ENCODE peak calls at places on chromosomes 3 and 15, in eight cellular contexts. One of them, this sample, is unnamed.

GRCh38 chr15:58438956-58439355 is 7.2 kb downstream of the LIPC start:
- DNase-seq in NB4: peak; percentile 85
- DNase-seq in A549: peak; percentile 75
- DNase-seq in breast epithelium: no peak
- DNase-seq in ovary: no peak
- DNase-seq in lower leg skin: peak; percentile 84
- DNase-seq in GM12891: no peak
- DNase-seq in suprapubic skin: peak; percentile 54
- DNase-seq in this sample: no peak

GRCh38 chr3:102189564-102190339 is 245.1 kb upstream of the ZPLD1 start:
- DNase-seq in NB4: no peak
- DNase-seq in A549: no peak
- DNase-seq in breast epithelium: no peak
- DNase-seq in ovary: no peak
- DNase-seq in lower leg skin: no peak
- DNase-seq in GM12891: no peak
- DNase-seq in suprapubic skin: no peak
- DNase-seq in this sample: no peak

GRCh38 chr15:66646308-66646707 is 55.7 kb upstream of the SMAD6 start:
- DNase-seq in NB4: peak; percentile 40
- DNase-seq in A549: no peak
- DNase-seq in breast epithelium: no peak
- DNase-seq in ovary: no peak
- DNase-seq in lower leg skin: no peak
- DNase-seq in GM12891: no peak
- DNase-seq in suprapubic skin: no peak
- DNase-seq in this sample: no peak

GRCh38 chr3:14137004-14137403 is 12.2 kb downstream of the TMEM43 start:
- DNase-seq in NB4: no peak
- DNase-seq in A549: no peak
- DNase-seq in breast epithelium: no peak
- DNase-seq in ovary: no peak
- DNase-seq in lower leg skin: no peak
- DNase-seq in GM12891: no peak
- DNase-seq in suprapubic skin: no peak
- DNase-seq in this sample: no peak

GRCh38 chr15:70276401-70276800 is 178.7 kb upstream of the TLE3 start:
- DNase-seq in NB4: no peak
- DNase-seq in A549: no peak
- DNase-seq in breast epithelium: no peak
- DNase-seq in ovary: no peak
- DNase-seq in lower leg skin: no peak
- DNase-seq in GM12891: no peak
- DNase-seq in suprapubic skin: no peak
- DNase-seq in this sample: no peak

GRCh38 chr3:142784228-142784627 is 60.4 kb downstream of the TRPC1 start:
- DNase-seq in NB4: no peak
- DNase-seq in A549: no peak
- DNase-seq in breast epithelium: no peak
- DNase-seq in ovary: no peak
- DNase-seq in lower leg skin: no peak
- DNase-seq in GM12891: no peak
- DNase-seq in suprapubic skin: no peak
- DNase-seq in this sample: no peak

GRCh38 chr3:12798559-12799179 is 2.2 kb downstream of the CAND2 start:
- DNase-seq in NB4: no peak
- DNase-seq in A549: no peak
- DNase-seq in breast epithelium: no peak
- DNase-seq in ovary: peak; percentile 30
- DNase-seq in lower leg skin: no peak
- DNase-seq in GM12891: no peak
- DNase-seq in suprapubic skin: no peak
- DNase-seq in this sample: no peak

GRCh38 chr3:197858133-197858532 is 67.1 kb downstream of the LRCH3 start:
- DNase-seq in NB4: no peak
- DNase-seq in A549: no peak
- DNase-seq in breast epithelium: no peak
- DNase-seq in ovary: no peak
- DNase-seq in lower leg skin: no peak
- DNase-seq in GM12891: no peak
- DNase-seq in suprapubic skin: no peak
- DNase-seq in this sample: no peak

GRCh38 chr3:130463221-130463620 is 53.8 kb upstream of the COL6A6 start:
- DNase-seq in NB4: no peak
- DNase-seq in A549: no peak
- DNase-seq in breast epithelium: no peak
- DNase-seq in ovary: no peak
- DNase-seq in lower leg skin: no peak
- DNase-seq in GM12891: no peak
- DNase-seq in suprapubic skin: no peak
- DNase-seq in this sample: no peak

GRCh38 chr15:42385206-42385979 is 26.1 kb downstream of the CAPN3 start:
- DNase-seq in NB4: peak; percentile 76
- DNase-seq in A549: peak; percentile 41
- DNase-seq in breast epithelium: no peak
- DNase-seq in ovary: no peak
- DNase-seq in lower leg skin: peak; percentile 52
- DNase-seq in GM12891: no peak
- DNase-seq in suprapubic skin: peak; percentile 25
- DNase-seq in this sample: no peak

GRCh38 chr15:58501636-58502178 is 69.9 kb downstream of the LIPC start:
- DNase-seq in NB4: no peak
- DNase-seq in A549: no peak
- DNase-seq in breast epithelium: no peak
- DNase-seq in ovary: no peak
- DNase-seq in lower leg skin: no peak
- DNase-seq in GM12891: no peak
- DNase-seq in suprapubic skin: no peak
- DNase-seq in this sample: no peak

GRCh38 chr3:55782806-55783205 is 295.7 kb upstream of the WNT5A start:
- DNase-seq in NB4: no peak
- DNase-seq in A549: no peak
- DNase-seq in breast epithelium: no peak
- DNase-seq in ovary: no peak
- DNase-seq in lower leg skin: no peak
- DNase-seq in GM12891: no peak
- DNase-seq in suprapubic skin: no peak
- DNase-seq in this sample: no peak

GRCh38 chr3:10816019-10816862 is at the start of gene SLC6A11:
- DNase-seq in NB4: no peak
- DNase-seq in A549: no peak
- DNase-seq in breast epithelium: no peak
- DNase-seq in ovary: no peak
- DNase-seq in lower leg skin: peak; percentile 54
- DNase-seq in GM12891: no peak
- DNase-seq in suprapubic skin: no peak
- DNase-seq in this sample: no peak

GRCh38 chr15:63544253-63545026 is 40.0 kb downstream of the USP3 start:
- DNase-seq in NB4: peak; percentile 83
- DNase-seq in A549: no peak
- DNase-seq in breast epithelium: no peak
- DNase-seq in ovary: no peak
- DNase-seq in lower leg skin: no peak
- DNase-seq in GM12891: no peak
- DNase-seq in suprapubic skin: no peak
- DNase-seq in this sample: no peak

GRCh38 chr3:146189519-146190173 is 28.7 kb upstream of the PLOD2 start:
- DNase-seq in NB4: peak; percentile 40
- DNase-seq in A549: peak; percentile 42
- DNase-seq in breast epithelium: no peak
- DNase-seq in ovary: no peak
- DNase-seq in lower leg skin: no peak
- DNase-seq in GM12891: peak; percentile 12
- DNase-seq in suprapubic skin: no peak
- DNase-seq in this sample: peak; percentile 7

GRCh38 chr3:121411554-121411953 is 134.2 kb downstream of the POLQ start:
- DNase-seq in NB4: no peak
- DNase-seq in A549: no peak
- DNase-seq in breast epithelium: no peak
- DNase-seq in ovary: no peak
- DNase-seq in lower leg skin: no peak
- DNase-seq in GM12891: no peak
- DNase-seq in suprapubic skin: no peak
- DNase-seq in this sample: no peak

GRCh38 chr3:131174752-131175151 is 148.1 kb downstream of the NEK11 start:
- DNase-seq in NB4: peak; percentile 77
- DNase-seq in A549: no peak
- DNase-seq in breast epithelium: no peak
- DNase-seq in ovary: no peak
- DNase-seq in lower leg skin: no peak
- DNase-seq in GM12891: peak; percentile 10
- DNase-seq in suprapubic skin: no peak
- DNase-seq in this sample: no peak

GRCh38 chr3:143170676-143171075 is 51.1 kb downstream of the CHST2 start:
- DNase-seq in NB4: peak; percentile 44
- DNase-seq in A549: no peak
- DNase-seq in breast epithelium: no peak
- DNase-seq in ovary: no peak
- DNase-seq in lower leg skin: no peak
- DNase-seq in GM12891: no peak
- DNase-seq in suprapubic skin: no peak
- DNase-seq in this sample: no peak

GRCh38 chr15:82048809-82049208 is 3.0 kb upstream of the MEX3B start:
- DNase-seq in NB4: no peak
- DNase-seq in A549: no peak
- DNase-seq in breast epithelium: no peak
- DNase-seq in ovary: no peak
- DNase-seq in lower leg skin: peak; percentile 46
- DNase-seq in GM12891: no peak
- DNase-seq in suprapubic skin: no peak
- DNase-seq in this sample: no peak
- TF ChIP-seq POLR2A in NB4: no peak
- TF ChIP-seq POLR2A in A549: no peak
- TF ChIP-seq POLR2A in breast epithelium: no peak
- TF ChIP-seq POLR2A in ovary: no peak
- TF ChIP-seq POLR2A in lower leg skin: no peak
- TF ChIP-seq POLR2A in GM12891: no peak
- TF ChIP-seq POLR2A in suprapubic skin: no peak
- TF ChIP-seq POLR2A in this sample: no peak

DNA sequence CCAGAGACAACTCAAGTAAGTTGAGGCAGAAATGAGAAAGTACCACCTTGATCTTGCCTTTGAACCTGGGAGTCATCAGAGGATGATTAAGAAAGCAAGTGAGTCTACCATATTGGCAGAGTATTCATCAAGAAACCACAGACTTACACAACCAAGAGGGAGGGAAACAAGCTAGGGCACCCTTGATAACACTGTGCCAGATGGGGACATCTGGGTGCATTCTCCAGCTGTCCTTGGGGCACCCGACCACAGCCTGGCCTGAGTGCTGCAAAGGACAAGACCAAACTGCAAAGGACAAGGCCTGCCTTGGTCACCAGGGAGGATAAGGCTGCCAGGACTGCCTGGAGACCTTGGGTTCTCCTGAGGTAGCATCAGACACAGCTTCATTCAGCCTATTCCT is 553.6 kb downstream of the EPHB1 start:
- DNase-seq in NB4: peak; percentile 16
- DNase-seq in A549: no peak
- DNase-seq in breast epithelium: no peak
- DNase-seq in ovary: no peak
- DNase-seq in lower leg skin: no peak
- DNase-seq in GM12891: no peak
- DNase-seq in suprapubic skin: no peak
- DNase-seq in this sample: no peak
- TF ChIP-seq POLR2A in NB4: no peak
- TF ChIP-seq POLR2A in A549: no peak
- TF ChIP-seq POLR2A in breast epithelium: no peak
- TF ChIP-seq POLR2A in ovary: no peak
- TF ChIP-seq POLR2A in lower leg skin: no peak
- TF ChIP-seq POLR2A in GM12891: no peak
- TF ChIP-seq POLR2A in suprapubic skin: no peak
- TF ChIP-seq POLR2A in this sample: no peak

GRCh38 chr3:111732248-111732879 is 126.7 kb upstream of the PHLDB2 start:
- DNase-seq in NB4: no peak
- DNase-seq in A549: no peak
- DNase-seq in breast epithelium: no peak
- DNase-seq in ovary: no peak
- DNase-seq in lower leg skin: no peak
- DNase-seq in GM12891: no peak
- DNase-seq in suprapubic skin: no peak
- DNase-seq in this sample: no peak

GRCh38 chr3:111734652-111735051 is 124.4 kb upstream of the PHLDB2 start:
- DNase-seq in NB4: no peak
- DNase-seq in A549: no peak
- DNase-seq in breast epithelium: no peak
- DNase-seq in ovary: no peak
- DNase-seq in lower leg skin: no peak
- DNase-seq in GM12891: no peak
- DNase-seq in suprapubic skin: no peak
- DNase-seq in this sample: no peak

GRCh38 chr3:111733856-111734255 is 125.2 kb upstream of the PHLDB2 start:
- DNase-seq in NB4: no peak
- DNase-seq in A549: no peak
- DNase-seq in breast epithelium: no peak
- DNase-seq in ovary: no peak
- DNase-seq in lower leg skin: no peak
- DNase-seq in GM12891: no peak
- DNase-seq in suprapubic skin: no peak
- DNase-seq in this sample: no peak

GRCh38 chr3:111735271-111735758 is 123.8 kb upstream of the PHLDB2 start:
- DNase-seq in NB4: no peak
- DNase-seq in A549: peak; percentile 40
- DNase-seq in breast epithelium: no peak
- DNase-seq in ovary: no peak
- DNase-seq in lower leg skin: no peak
- DNase-seq in GM12891: no peak
- DNase-seq in suprapubic skin: no peak
- DNase-seq in this sample: no peak

GRCh38 chr3:111733154-111733553 is 125.9 kb upstream of the PHLDB2 start:
- DNase-seq in NB4: no peak
- DNase-seq in A549: no peak
- DNase-seq in breast epithelium: no peak
- DNase-seq in ovary: no peak
- DNase-seq in lower leg skin: no peak
- DNase-seq in GM12891: no peak
- DNase-seq in suprapubic skin: no peak
- DNase-seq in this sample: no peak
- TF ChIP-seq POLR2A in NB4: no peak
- TF ChIP-seq POLR2A in A549: no peak
- TF ChIP-seq POLR2A in breast epithelium: no peak
- TF ChIP-seq POLR2A in ovary: no peak
- TF ChIP-seq POLR2A in lower leg skin: no peak
- TF ChIP-seq POLR2A in GM12891: no peak
- TF ChIP-seq POLR2A in suprapubic skin: no peak
- TF ChIP-seq POLR2A in this sample: no peak

DNA sequence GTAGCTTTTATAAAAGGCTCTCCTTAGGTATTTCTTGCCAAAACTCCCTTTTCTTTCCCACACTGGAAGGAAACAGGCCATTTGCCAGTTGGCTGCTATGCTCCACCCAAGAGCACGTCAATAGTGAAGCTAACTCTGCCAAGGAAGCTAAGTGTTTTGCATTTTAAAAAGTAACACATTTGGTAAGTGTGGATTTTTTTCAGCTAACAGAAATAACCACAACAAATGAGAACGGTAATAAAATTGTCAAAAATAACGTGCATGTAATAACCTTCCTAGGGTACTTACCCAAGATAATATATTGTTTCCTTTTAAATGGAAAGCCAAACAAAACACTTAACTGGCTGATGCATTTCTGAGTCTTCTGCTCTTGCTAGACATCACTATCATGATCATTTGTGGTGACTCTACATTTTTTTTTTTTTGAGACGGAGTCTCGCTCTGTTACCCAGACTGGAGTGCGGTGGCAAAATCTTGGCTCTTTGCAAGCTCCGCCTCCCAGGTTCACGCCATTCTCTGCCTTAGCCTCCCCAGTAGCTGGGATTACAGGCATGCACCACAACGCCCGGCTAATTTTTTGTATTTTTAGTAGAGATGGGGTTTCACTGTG is 4.6 kb downstream of the DPP8 start:
- DNase-seq in NB4: no peak
- DNase-seq in A549: no peak
- DNase-seq in breast epithelium: no peak
- DNase-seq in ovary: peak; percentile 84
- DNase-seq in lower leg skin: no peak
- DNase-seq in GM12891: no peak
- DNase-seq in suprapubic skin: no peak
- DNase-seq in this sample: no peak
- TF ChIP-seq POLR2A in NB4: no peak
- TF ChIP-seq POLR2A in A549: no peak
- TF ChIP-seq POLR2A in breast epithelium: no peak
- TF ChIP-seq POLR2A in ovary: no peak
- TF ChIP-seq POLR2A in lower leg skin: no peak
- TF ChIP-seq POLR2A in GM12891: no peak
- TF ChIP-seq POLR2A in suprapubic skin: no peak
- TF ChIP-seq POLR2A in this sample: no peak